ENCODE peak calls at places on chromosomes 5 and 9, in six cellular contexts. D, Q, Z, G, M and A are unnamed samples.

GRCh38 chr9:76166436-76166959 is 227.7 kb downstream of the RFK start:
- DNase-seq in D (no peak), Q (no peak), Z (no peak), G (no peak), M (no peak), A (peak; percentile 3)

GRCh38 chr9:2209400-2209799 is 194.3 kb downstream of the SMARCA2 start:
- DNase-seq in D (no peak), Q (no peak), Z (peak; percentile 5), G (no peak), M (no peak), A (no peak)

GRCh38 chr9:136582977-136583735 is 37.3 kb upstream of the NOTCH1 start:
- DNase-seq in D (no peak), Q (no peak), Z (no peak), G (no peak), M (no peak), A (no peak)

GRCh38 chr5:112878760-112879159 is 17.7 kb downstream of the SRP19 start:
- DNase-seq in D (no peak), Q (peak; percentile 36), Z (peak; percentile 71), G (peak; percentile 40), M (no peak), A (no peak)

GRCh38 chr5:22621084-22621483 is 232.1 kb downstream of the CDH12 start:
- DNase-seq in D (no peak), Q (no peak), Z (no peak), G (no peak), M (no peak), A (no peak)

GRCh38 chr5:140322751-140323731 is 20.1 kb upstream of the PFDN1 start:
- DNase-seq in D (no peak), Q (no peak), Z (peak; percentile 96), G (no peak), M (peak; percentile 34), A (peak; percentile 52)

GRCh38 chr5:17289681-17290619 is 72.5 kb downstream of the BASP1 start:
- DNase-seq in D (no peak), Q (no peak), Z (no peak), G (no peak), M (no peak), A (no peak)

GRCh38 chr5:42719034-42719433 is 37.6 kb upstream of the CCDC152 start:
- DNase-seq in D (no peak), Q (no peak), Z (no peak), G (no peak), M (no peak), A (no peak)

GRCh38 chr9:70478963-70479641 is 64.6 kb upstream of the KLF9 start:
- DNase-seq in D (no peak), Q (no peak), Z (no peak), G (no peak), M (no peak), A (no peak)

GRCh38 chr9:92947268-92948031 is at the start of gene FGD3:
- DNase-seq in D (peak; percentile 44), Q (peak; percentile 44), Z (no peak), G (peak; percentile 47), M (no peak), A (no peak)

GRCh38 chr9:131273146-131273545 is 3.2 kb downstream of the FAM78A start:
- DNase-seq in D (no peak), Q (no peak), Z (no peak), G (no peak), M (peak; percentile 74), A (no peak)

GRCh38 chr5:141681695-141682641 is at the start of gene ARAP3:
- DNase-seq in D (peak; percentile 43), Q (peak; percentile 17), Z (peak; percentile 61), G (peak; percentile 30), M (peak; percentile 90), A (no peak)

GRCh38 chr9:134025606-134026541 is 593 bp downstream of the BRD3OS start:
- DNase-seq in D (peak; percentile 44), Q (peak; percentile 41), Z (peak; percentile 35), G (peak; percentile 31), M (peak; percentile 34), A (peak; percentile 31)

GRCh38 chr9:131461166-131461565 is 41.6 kb upstream of the POMT1 start:
- DNase-seq in D (no peak), Q (no peak), Z (no peak), G (no peak), M (no peak), A (no peak)

GRCh38 chr5:103894882-103895281 is 332.3 kb upstream of the NUDT12 start:
- DNase-seq in D (no peak), Q (no peak), Z (peak; percentile 62), G (no peak), M (no peak), A (peak; percentile 39)

GRCh38 chr5:156824800-156825199 is 25.3 kb upstream of the PPP1R2B start:
- DNase-seq in D (no peak), Q (no peak), Z (peak; percentile 38), G (no peak), M (no peak), A (peak; percentile 40)

GRCh38 chr9:16119861-16120641 is 567.2 kb downstream of the CCDC171 start:
- DNase-seq in D (no peak), Q (no peak), Z (peak; percentile 91), G (no peak), M (no peak), A (no peak)

GRCh38 chr9:125812403-125812802 is 65.2 kb downstream of the PBX3 start:
- DNase-seq in D (no peak), Q (no peak), Z (no peak), G (no peak), M (no peak), A (no peak)

GRCh38 chr9:117169089-117169488 is 245.8 kb downstream of the ASTN2 start:
- DNase-seq in D (no peak), Q (no peak), Z (no peak), G (no peak), M (no peak), A (peak; percentile 57)

GRCh38 chr5:36688722-36689121 is 82.3 kb downstream of the SLC1A3 start:
- DNase-seq in D (no peak), Q (no peak), Z (peak; percentile 6), G (no peak), M (no peak), A (no peak)

GRCh38 chr5:66346869-66347268 is 202.8 kb downstream of the SREK1 start:
- DNase-seq in D (no peak), Q (no peak), Z (no peak), G (no peak), M (no peak), A (no peak)

GRCh38 chr9:126953089-126953809 is 38.7 kb downstream of the RALGPS1 start:
- DNase-seq in D (no peak), Q (no peak), Z (no peak), G (no peak), M (no peak), A (no peak)

GRCh38 chr5:113197456-113198200 is 221.0 kb downstream of the DCP2 start:
- DNase-seq in D (no peak), Q (no peak), Z (no peak), G (no peak), M (no peak), A (no peak)

GRCh38 chr5:4373051-4373450 is 767.1 kb upstream of the ADAMTS16 start:
- DNase-seq in D (no peak), Q (no peak), Z (no peak), G (no peak), M (no peak), A (no peak)

GRCh38 chr5:14572384-14572783 is 9.2 kb upstream of the OTULINL start:
- DNase-seq in D (no peak), Q (no peak), Z (no peak), G (no peak), M (no peak), A (no peak)

GRCh38 chr9:19409406-19410194 is 791 bp downstream of the ACER2 start:
- DNase-seq in D (peak; percentile 11), Q (no peak), Z (peak; percentile 3), G (no peak), M (peak; percentile 58), A (peak; percentile 29)

GRCh38 chr5:103397996-103398581 is 139.5 kb downstream of the MACIR start:
- DNase-seq in D (no peak), Q (no peak), Z (no peak), G (no peak), M (no peak), A (no peak)

GRCh38 chr9:85163415-85163814 is 493.9 kb downstream of the NTRK2 start:
- DNase-seq in D (no peak), Q (no peak), Z (no peak), G (no peak), M (no peak), A (no peak)

GRCh38 chr5:111973946-111974345 is 217.0 kb upstream of the NREP start:
- DNase-seq in D (no peak), Q (no peak), Z (no peak), G (no peak), M (no peak), A (peak; percentile 60)

GRCh38 chr5:68369436-68370125 is 154.0 kb downstream of the PIK3R1 start:
- DNase-seq in D (no peak), Q (peak; percentile 50), Z (no peak), G (no peak), M (no peak), A (no peak)

GRCh38 chr9:98193336-98193944 is 1.0 kb upstream of the CORO2A start:
- DNase-seq in D (no peak), Q (no peak), Z (no peak), G (no peak), M (no peak), A (no peak)